ENCODE peak calls at places on chromosomes 16 and 17, in nine cellular contexts. V is CD8-positive, alpha-beta T cell; J is heart left ventricle; X is endodermal cell; Q is Panc1; K is prostate gland; E is body of pancreas; L is fibroblast of mammary gland; S is PC-9. W is an unnamed sample.

GRCh38 chr17:48054238-48055185 is 6.4 kb downstream of the NFE2L1 start:
- DNase-seq in V (no peak), J (peak), X (peak), Q (no peak), K (peak), E (peak), L (peak), S (no peak), W (peak)

GRCh38 chr16:1953734-1954133 is 755 bp downstream of the RPL3L start:
- DNase-seq in V (no peak), J (peak), X (peak), Q (no peak), K (no peak), E (no peak), L (no peak), S (no peak), W (no peak)

GRCh38 chr16:1745900-1746692 is 25.2 kb downstream of the NME3 start:
- DNase-seq in V (no peak), J (no peak), X (no peak), Q (no peak), K (no peak), E (no peak), L (peak), S (peak), W (peak)

GRCh38 chr16:55678061-55678935 is 22.5 kb downstream of the SLC6A2 start:
- DNase-seq in V (no peak), J (no peak), X (no peak), Q (no peak), K (no peak), E (no peak), L (peak), S (no peak), W (no peak)

GRCh38 chr16:58551496-58551895 is 36.2 kb downstream of the SETD6 start:
- DNase-seq in V (no peak), J (peak), X (no peak), Q (no peak), K (no peak), E (no peak), L (no peak), S (no peak), W (peak)

GRCh38 chr17:73118876-73119485 is 26.5 kb upstream of the SLC39A11 start:
- DNase-seq in V (no peak), J (no peak), X (no peak), Q (no peak), K (no peak), E (peak), L (no peak), S (no peak), W (no peak)

GRCh38 chr16:1787056-1787321 is 4.2 kb downstream of the NUBP2 start:
- DNase-seq in V (no peak), J (no peak), X (no peak), Q (no peak), K (no peak), E (peak), L (no peak), S (no peak), W (no peak)

GRCh38 chr17:79819534-79820276 is 19.5 kb downstream of the CBX4 start:
- DNase-seq in V (no peak), J (no peak), X (no peak), Q (no peak), K (no peak), E (no peak), L (no peak), S (no peak), W (no peak)

DNA sequence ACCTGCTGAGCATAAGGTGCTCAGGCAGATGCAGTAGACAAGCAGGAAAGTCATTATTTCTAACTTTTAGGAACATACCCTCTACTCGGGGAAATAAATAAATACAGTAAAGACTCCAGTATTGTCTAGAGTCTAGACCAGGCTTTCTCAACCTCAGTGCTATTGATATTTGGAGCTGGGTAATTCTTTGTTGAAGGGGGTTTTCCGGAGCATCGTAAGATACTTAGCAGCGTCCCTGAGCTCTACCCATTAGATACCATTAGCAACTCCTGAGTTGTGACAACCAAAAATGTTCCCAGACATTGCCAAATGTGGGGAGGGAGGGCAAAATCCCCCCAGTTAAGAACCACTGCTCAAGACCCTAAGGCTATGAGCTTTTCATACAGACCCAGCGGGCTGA is 21.1 kb downstream of the EPOP start:
- DNase-seq in V (no peak), J (no peak), X (no peak), Q (no peak), K (no peak), E (no peak), L (no peak), S (no peak), W (no peak)
- H3K4me3 ChIP-seq in V (no peak), J (no peak), X (no peak), Q (no peak), K (no peak), E (no peak), L (no peak), S (no peak), W (no peak)

GRCh38 chr16:80527297-80527696 is 13.5 kb upstream of the DYNLRB2 start:
- DNase-seq in V (no peak), J (no peak), X (peak), Q (no peak), K (no peak), E (no peak), L (peak), S (peak), W (peak)
- TF ChIP-seq CTCF in V (peak), J (no peak), X (peak), Q (peak), K (peak), E (no peak), L (peak), S (peak), W (peak)

DNA sequence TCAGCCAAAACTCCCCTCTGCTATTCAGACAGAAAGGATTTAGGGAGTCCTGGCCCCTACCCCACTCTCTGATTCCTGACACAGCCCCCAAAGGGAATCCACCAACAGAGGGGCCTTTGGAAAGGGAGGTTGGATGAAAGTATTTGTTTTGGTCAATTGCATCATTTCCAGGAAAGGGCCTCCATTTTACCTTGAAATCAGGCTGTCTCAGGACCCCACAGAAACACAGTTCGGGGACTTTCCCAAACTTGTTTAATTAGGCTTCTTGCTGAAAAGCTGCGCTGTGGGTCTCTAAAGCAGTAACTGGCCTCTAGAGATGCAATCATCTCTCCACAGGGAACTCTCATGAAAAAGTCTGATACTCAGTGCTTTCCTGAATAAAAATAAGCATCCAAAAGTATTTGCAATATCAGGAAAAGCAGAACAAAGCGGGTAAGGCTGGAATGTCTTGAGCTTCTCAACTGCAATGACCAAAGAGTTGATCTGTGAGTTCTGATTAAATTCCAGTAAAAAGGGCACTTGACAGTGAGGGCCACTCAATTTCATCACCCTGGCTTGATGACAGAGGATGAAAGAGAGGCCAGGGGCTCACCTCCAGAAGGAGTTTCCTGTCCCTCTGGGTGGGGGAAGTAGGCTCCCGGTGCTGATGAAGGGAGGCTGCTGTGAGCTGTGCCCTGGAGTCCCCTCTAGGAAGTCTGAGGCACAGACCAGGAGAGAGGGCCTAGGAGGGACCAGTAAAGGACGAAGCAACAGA is 36.3 kb downstream of the LYRM9 start:
- DNase-seq in V (no peak), J (no peak), X (peak), Q (no peak), K (no peak), E (no peak), L (no peak), S (no peak), W (no peak)
- H3K4me3 ChIP-seq in V (no peak), J (no peak), X (no peak), Q (no peak), K (no peak), E (no peak), L (no peak), S (no peak), W (no peak)

GRCh38 chr17:17120716-17121115 is 78.5 kb downstream of the MPRIP start:
- DNase-seq in V (no peak), J (no peak), X (no peak), Q (no peak), K (no peak), E (no peak), L (no peak), S (no peak), W (peak)
- TF ChIP-seq CTCF in V (no peak), J (no peak), X (no peak), Q (no peak), K (no peak), E (no peak), L (no peak), S (no peak), W (peak)